ENCODE peak calls at places on chromosomes 1 and 21, in ten cellular contexts. K is psoas muscle; N is thoracic aorta; F is Peyer's patch; A is MCF 10A; T is CD8-positive, alpha-beta T cell; M is GM10248; H is suprapubic skin; P is uterus; C is pancreas. S is an unnamed sample.

GRCh38 chr1:25019351-25020172 is 89.5 kb upstream of the RUNX3 start:
- DNase-seq in K (no peak), N (no peak), F (peak), A (no peak), T (no peak), M (peak), H (no peak), P (no peak), C (no peak), S (no peak)

GRCh38 chr1:30475966-30476365 is 247.4 kb downstream of the MATN1 start:
- DNase-seq in K (peak), N (no peak), F (no peak), A (no peak), T (no peak), M (no peak), H (peak), P (no peak), C (no peak), S (no peak)

GRCh38 chr1:115063238-115063901 is 25.9 kb downstream of the TSPAN2 start:
- DNase-seq in K (no peak), N (no peak), F (no peak), A (no peak), T (no peak), M (no peak), H (no peak), P (no peak), C (no peak), S (no peak)

GRCh38 chr1:68409426-68409825 is 40.3 kb downstream of the RPE65 start:
- DNase-seq in K (no peak), N (no peak), F (no peak), A (no peak), T (no peak), M (no peak), H (no peak), P (no peak), C (no peak), S (no peak)

GRCh38 chr1:202968895-202969295 is 1.8 kb upstream of the CYB5R1 start:
- DNase-seq in K (no peak), N (no peak), F (peak), A (peak), T (no peak), M (peak), H (no peak), P (no peak), C (peak), S (no peak)

GRCh38 chr1:15251807-15252546 is 5.0 kb downstream of the FHAD1 start:
- DNase-seq in K (no peak), N (no peak), F (no peak), A (no peak), T (no peak), M (no peak), H (no peak), P (no peak), C (peak), S (no peak)

GRCh38 chr1:33918368-33918767 is 54.5 kb downstream of the HMGB4 start:
- DNase-seq in K (no peak), N (no peak), F (no peak), A (no peak), T (no peak), M (no peak), H (no peak), P (no peak), C (no peak), S (no peak)

GRCh38 chr1:5664081-5664480 is 328.1 kb downstream of the NPHP4 start:
- DNase-seq in K (no peak), N (no peak), F (peak), A (no peak), T (no peak), M (no peak), H (no peak), P (no peak), C (no peak), S (no peak)

GRCh38 chr1:117127840-117128239 is 6.3 kb upstream of the TRIM45 start:
- DNase-seq in K (no peak), N (no peak), F (no peak), A (no peak), T (no peak), M (no peak), H (no peak), P (no peak), C (no peak), S (no peak)

GRCh38 chr1:97050501-97050900 is 328.9 kb downstream of the PTBP2 start:
- DNase-seq in K (no peak), N (no peak), F (no peak), A (peak), T (no peak), M (no peak), H (no peak), P (no peak), C (no peak), S (no peak)

GRCh38 chr1:89525169-89525855 is 683 bp downstream of the LRRC8B start:
- DNase-seq in K (peak), N (no peak), F (peak), A (peak), T (peak), M (peak), H (peak), P (no peak), C (no peak), S (no peak)

GRCh38 chr1:35451125-35451528 is 106.1 kb downstream of the KIAA0319L start:
- DNase-seq in K (peak), N (peak), F (peak), A (peak), T (peak), M (peak), H (peak), P (peak), C (peak), S (no peak)

GRCh38 chr1:244052011-244052727 is 1.1 kb downstream of the ZBTB18 start:
- DNase-seq in K (no peak), N (no peak), F (no peak), A (no peak), T (no peak), M (no peak), H (no peak), P (no peak), C (no peak), S (peak)

GRCh38 chr1:155651861-155652661 is 36.5 kb downstream of the YY1AP1 start:
- DNase-seq in K (no peak), N (no peak), F (no peak), A (peak), T (no peak), M (no peak), H (no peak), P (no peak), C (no peak), S (no peak)

GRCh38 chr1:46081206-46081605 is 51.2 kb downstream of the PIK3R3 start:
- DNase-seq in K (no peak), N (no peak), F (no peak), A (no peak), T (no peak), M (no peak), H (no peak), P (no peak), C (no peak), S (no peak)

GRCh38 chr1:235997049-235997448 is 67.8 kb downstream of the NID1 start:
- DNase-seq in K (no peak), N (no peak), F (no peak), A (no peak), T (no peak), M (no peak), H (no peak), P (no peak), C (no peak), S (no peak)

GRCh38 chr21:46031484-46031883 is 49.9 kb downstream of the COL6A1 start:
- DNase-seq in K (no peak), N (no peak), F (no peak), A (no peak), T (no peak), M (no peak), H (no peak), P (no peak), C (no peak), S (no peak)

GRCh38 chr1:55640708-55641473 is 425.7 kb upstream of the USP24 start:
- DNase-seq in K (peak), N (no peak), F (peak), A (no peak), T (peak), M (peak), H (peak), P (peak), C (no peak), S (no peak)

GRCh38 chr1:223258751-223259177 is 105.2 kb downstream of the SUSD4 start:
- DNase-seq in K (no peak), N (no peak), F (no peak), A (peak), T (no peak), M (no peak), H (no peak), P (no peak), C (peak), S (no peak)

GRCh38 chr1:239321877-239322276 is 64.5 kb upstream of the CHRM3 start:
- DNase-seq in K (no peak), N (no peak), F (no peak), A (no peak), T (no peak), M (no peak), H (no peak), P (no peak), C (no peak), S (no peak)

GRCh38 chr1:10020668-10021067 is 12.1 kb upstream of the UBE4B start:
- DNase-seq in K (no peak), N (no peak), F (no peak), A (no peak), T (no peak), M (no peak), H (no peak), P (no peak), C (no peak), S (no peak)

GRCh38 chr1:101238041-101238515 is 1.3 kb downstream of the S1PR1 start:
- DNase-seq in K (no peak), N (no peak), F (peak), A (no peak), T (peak), M (peak), H (no peak), P (no peak), C (no peak), S (no peak)

GRCh38 chr1:207241164-207241934 is 80.1 kb upstream of the CD55 start:
- DNase-seq in K (no peak), N (no peak), F (no peak), A (peak), T (no peak), M (no peak), H (no peak), P (no peak), C (no peak), S (no peak)

GRCh38 chr1:207405814-207406213 is 48.3 kb upstream of the CR2 start:
- DNase-seq in K (no peak), N (no peak), F (no peak), A (no peak), T (no peak), M (no peak), H (no peak), P (no peak), C (no peak), S (no peak)

GRCh38 chr21:26072891-26073615 is 97.5 kb downstream of the APP start:
- DNase-seq in K (no peak), N (no peak), F (no peak), A (no peak), T (no peak), M (no peak), H (no peak), P (no peak), C (no peak), S (no peak)

GRCh38 chr1:5886541-5887435 is 105.4 kb downstream of the NPHP4 start:
- DNase-seq in K (peak), N (no peak), F (no peak), A (no peak), T (no peak), M (no peak), H (no peak), P (no peak), C (no peak), S (no peak)

GRCh38 chr1:218660678-218661053 is 315.5 kb downstream of the TGFB2 start:
- DNase-seq in K (no peak), N (no peak), F (no peak), A (peak), T (no peak), M (no peak), H (no peak), P (no peak), C (no peak), S (no peak)

GRCh38 chr1:201749059-201749458 is 79.9 kb upstream of the IPO9 start:
- DNase-seq in K (no peak), N (no peak), F (no peak), A (no peak), T (no peak), M (no peak), H (no peak), P (no peak), C (no peak), S (no peak)
- TF ChIP-seq CTCF in K (no peak), N (no peak), F (no peak), A (no peak), T (no peak), M (no peak), H (no peak), P (no peak), C (no peak), S (no peak)

GRCh38 chr21:31262728-31263127 is 81.3 kb downstream of the TIAM1 start:
- DNase-seq in K (no peak), N (no peak), F (no peak), A (no peak), T (no peak), M (no peak), H (no peak), P (no peak), C (no peak), S (no peak)

GRCh38 chr21:31265293-31265692 is 78.8 kb downstream of the TIAM1 start:
- DNase-seq in K (peak), N (no peak), F (no peak), A (no peak), T (no peak), M (no peak), H (no peak), P (peak), C (peak), S (no peak)

GRCh38 chr21:31266241-31266640 is 77.8 kb downstream of the TIAM1 start:
- DNase-seq in K (no peak), N (no peak), F (no peak), A (no peak), T (no peak), M (no peak), H (no peak), P (no peak), C (no peak), S (no peak)

GRCh38 chr21:31261759-31262158 is 82.3 kb downstream of the TIAM1 start:
- DNase-seq in K (no peak), N (no peak), F (no peak), A (no peak), T (no peak), M (no peak), H (no peak), P (no peak), C (no peak), S (no peak)

DNA sequence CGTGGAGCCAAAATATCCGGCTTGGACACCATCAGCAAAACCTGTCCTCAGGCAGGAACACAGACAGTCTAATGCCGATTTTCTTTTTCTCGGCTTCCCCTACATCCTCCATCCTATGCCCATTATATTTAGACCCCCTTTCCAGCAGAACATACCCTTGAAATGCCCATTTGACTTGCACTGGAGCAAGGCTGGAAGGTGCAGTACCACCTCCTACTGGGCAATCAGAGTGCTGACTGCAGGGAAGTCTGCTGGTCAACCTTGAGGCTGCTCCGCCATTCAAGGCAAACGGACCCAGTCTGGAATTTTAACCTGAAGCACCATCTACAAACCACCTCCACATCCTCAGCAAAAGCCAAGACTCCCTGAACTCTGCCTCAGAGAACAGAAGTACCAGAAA is 79.5 kb downstream of the TIAM1 start:
- DNase-seq in K (no peak), N (no peak), F (no peak), A (no peak), T (no peak), M (no peak), H (no peak), P (no peak), C (no peak), S (no peak)
- TF ChIP-seq CTCF in K (no peak), N (no peak), F (no peak), A (peak), T (no peak), M (no peak), H (no peak), P (no peak), C (no peak), S (no peak)

GRCh38 chr21:39445339-39446269 is at the start of gene LCA5L:
- DNase-seq in K (peak), N (peak), F (peak), A (peak), T (peak), M (peak), H (peak), P (peak), C (peak), S (peak)
- TF ChIP-seq CTCF in K (no peak), N (no peak), F (no peak), A (no peak), T (no peak), M (no peak), H (no peak), P (no peak), C (no peak), S (no peak)

DNA sequence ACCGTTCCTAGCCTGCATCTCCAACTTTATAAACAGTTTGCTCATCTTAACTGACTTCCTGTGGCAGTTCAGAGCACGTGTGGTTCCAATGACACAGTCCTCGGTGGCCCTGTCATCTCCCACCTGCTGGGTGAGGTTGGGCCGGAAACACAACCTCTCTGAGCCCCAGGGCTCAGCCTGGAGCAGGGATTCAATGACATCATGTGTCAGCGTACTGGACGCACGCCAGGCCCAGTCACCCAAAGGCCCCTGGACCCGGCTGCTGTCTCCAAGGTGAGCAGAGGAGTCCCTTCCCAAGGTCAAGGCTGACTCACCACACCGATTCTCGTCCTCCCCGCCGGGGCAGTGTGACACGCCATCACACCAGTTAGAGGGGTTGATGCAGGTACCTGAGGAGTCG is 19.9 kb downstream of the TMPRSS2 start:
- DNase-seq in K (no peak), N (no peak), F (no peak), A (no peak), T (no peak), M (no peak), H (no peak), P (no peak), C (peak), S (no peak)
- TF ChIP-seq CTCF in K (no peak), N (no peak), F (no peak), A (no peak), T (no peak), M (no peak), H (no peak), P (no peak), C (no peak), S (no peak)

GRCh38 chr1:85576256-85576641 is 4.3 kb upstream of the CCN1 start:
- DNase-seq in K (no peak), N (no peak), F (no peak), A (no peak), T (no peak), M (no peak), H (no peak), P (no peak), C (no peak), S (no peak)

GRCh38 chr1:85578321-85579295 is 2.0 kb upstream of the CCN1 start:
- DNase-seq in K (no peak), N (no peak), F (no peak), A (peak), T (no peak), M (no peak), H (no peak), P (peak), C (no peak), S (no peak)

GRCh38 chr1:85577421-85578320 is 2.9 kb upstream of the CCN1 start:
- DNase-seq in K (peak), N (no peak), F (no peak), A (no peak), T (no peak), M (peak), H (peak), P (peak), C (peak), S (no peak)

GRCh38 chr1:85575363-85575995 is 5.1 kb upstream of the CCN1 start:
- DNase-seq in K (no peak), N (no peak), F (no peak), A (no peak), T (no peak), M (no peak), H (no peak), P (no peak), C (no peak), S (no peak)

DNA sequence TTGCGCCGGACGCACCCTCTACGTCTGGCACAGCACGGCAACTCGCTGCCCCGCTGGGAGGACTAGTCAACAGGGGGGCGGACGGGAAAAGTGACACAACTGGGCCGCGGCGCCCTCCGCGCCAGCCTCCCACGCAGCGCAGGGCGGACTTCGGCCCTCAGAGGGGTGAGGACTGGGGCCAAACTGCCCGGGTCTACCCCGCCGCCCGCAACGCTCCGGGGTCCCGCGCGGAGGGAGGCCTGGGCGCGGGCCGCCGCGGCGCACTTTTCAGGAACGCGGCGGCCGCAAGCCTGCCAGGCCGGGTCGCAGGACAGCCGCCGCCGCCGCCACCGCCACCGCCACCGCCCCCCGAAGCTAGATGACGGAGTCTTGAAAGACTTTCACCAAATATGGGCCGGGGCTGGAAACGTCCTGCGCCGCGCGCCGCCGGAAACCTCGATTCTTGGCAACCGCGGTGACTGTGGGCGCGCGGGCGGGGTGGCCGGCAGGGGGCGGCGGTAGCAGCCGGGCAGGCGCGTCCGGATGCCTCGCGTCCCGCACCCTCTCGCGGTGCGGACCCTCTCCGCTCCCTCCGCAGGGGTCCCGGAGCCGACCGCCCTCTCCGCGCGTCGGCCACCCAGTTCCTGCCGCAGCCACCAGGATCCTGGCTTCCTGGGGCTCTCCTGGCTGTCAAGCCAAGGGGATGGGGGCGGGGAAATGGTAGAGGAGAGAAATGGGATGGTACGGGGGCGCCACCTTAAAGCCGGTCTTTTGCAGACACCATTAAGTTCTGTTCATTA is 3.7 kb upstream of the CCN1 start:
- DNase-seq in K (peak), N (peak), F (peak), A (peak), T (no peak), M (peak), H (peak), P (peak), C (peak), S (peak)
- TF ChIP-seq CTCF in K (peak), N (peak), F (peak), A (peak), T (no peak), M (peak), H (peak), P (peak), C (peak), S (peak)

GRCh38 chr1:150528997-150529396 is 13.4 kb downstream of the FALEC start:
- DNase-seq in K (no peak), N (no peak), F (no peak), A (peak), T (no peak), M (no peak), H (no peak), P (no peak), C (peak), S (no peak)

GRCh38 chr1:150534002-150534401 is 15.2 kb upstream of the ADAMTSL4 start:
- DNase-seq in K (no peak), N (no peak), F (no peak), A (no peak), T (no peak), M (no peak), H (no peak), P (no peak), C (no peak), S (no peak)

GRCh38 chr1:150530491-150531159 is 15.1 kb downstream of the FALEC start:
- DNase-seq in K (no peak), N (no peak), F (no peak), A (no peak), T (no peak), M (no peak), H (no peak), P (no peak), C (no peak), S (no peak)

GRCh38 chr1:150535511-150536281 is 13.5 kb upstream of the ADAMTSL4 start:
- DNase-seq in K (no peak), N (no peak), F (no peak), A (no peak), T (no peak), M (no peak), H (no peak), P (no peak), C (no peak), S (no peak)

GRCh38 chr1:150532860-150533259 is 16.3 kb upstream of the ADAMTSL4 start:
- DNase-seq in K (no peak), N (no peak), F (no peak), A (no peak), T (no peak), M (no peak), H (no peak), P (no peak), C (no peak), S (no peak)
- TF ChIP-seq CTCF in K (no peak), N (no peak), F (no peak), A (no peak), T (no peak), M (no peak), H (no peak), P (no peak), C (no peak), S (no peak)

S was measured in D721Med.